ENCODE peak calls at places on chromosomes 5 and 9, in nine cellular contexts. J, B, T, N, K, G, C, S and H are unnamed samples.

GRCh38 chr5:96936431-96937221 is 746 bp downstream of the LNPEP start:
- DNase-seq in G (peak; percentile 18), S (peak; percentile 41), C (peak; percentile 29), J (no peak), K (peak; percentile 27), T (peak; percentile 51), B (peak; percentile 49), N (no peak), H (peak; percentile 48)

GRCh38 chr9:98010450-98010849 is 27.3 kb downstream of the ANP32B start:
- DNase-seq in G (peak; percentile 6), K (no peak), N (peak; percentile 49), T (peak; percentile 51), B (peak; percentile 48), J (peak; percentile 55), C (peak; percentile 91), S (no peak), H (peak; percentile 33)

GRCh38 chr5:15492545-15492944 is 7.4 kb upstream of the FBXL7 start:
- DNase-seq in S (no peak), N (peak; percentile 24), K (no peak), C (peak; percentile 20), G (no peak), B (no peak), J (no peak), T (no peak), H (no peak)

GRCh38 chr5:111512026-111512405 is 319 bp downstream of the STARD4 start:
- DNase-seq in C (peak; percentile 14), G (peak; percentile 68), B (peak; percentile 13), N (peak; percentile 47), S (no peak), T (no peak), J (peak; percentile 41), K (peak; percentile 44), H (peak; percentile 13)

GRCh38 chr9:129748249-129748648 is 4.6 kb downstream of the PTGES start:
- DNase-seq in S (no peak), J (no peak), B (no peak), T (no peak), C (peak; percentile 65), G (no peak), N (no peak), K (no peak), H (no peak)

GRCh38 chr5:76473676-76474075 is 70.6 kb downstream of the IQGAP2 start:
- DNase-seq in C (no peak), K (no peak), N (no peak), B (peak; percentile 24), S (no peak), T (no peak), J (no peak), G (no peak), H (peak; percentile 15)

GRCh38 chr5:40834391-40834848 is 602 bp downstream of the RPL37 start:
- DNase-seq in G (peak; percentile 60), K (no peak), N (peak; percentile 45), B (no peak), S (no peak), J (peak; percentile 42), T (peak; percentile 29), C (peak; percentile 18), H (no peak)

GRCh38 chr9:91714020-91714721 is 235.9 kb downstream of the ROR2 start:
- DNase-seq in T (peak; percentile 78), C (peak; percentile 18), N (peak; percentile 82), K (peak; percentile 35), B (no peak), S (no peak), G (peak; percentile 72), J (peak; percentile 78), H (no peak)

GRCh38 chr5:95673076-95673475 is 9.7 kb downstream of the SPATA9 start:
- DNase-seq in C (no peak), K (peak; percentile 7), G (peak; percentile 70), T (no peak), S (no peak), B (no peak), N (peak; percentile 76), J (peak; percentile 71), H (no peak)

GRCh38 chr5:98455660-98456059 is 317.8 kb upstream of the RGMB start:
- DNase-seq in S (no peak), J (peak; percentile 17), N (peak; percentile 27), K (no peak), B (no peak), G (no peak), T (no peak), C (peak; percentile 17), H (no peak)

GRCh38 chr5:29197636-29198035 is 1995.8 kb upstream of the CDH6 start:
- DNase-seq in K (no peak), J (no peak), C (peak; percentile 7), B (no peak), G (no peak), S (no peak), N (no peak), T (no peak), H (no peak)

GRCh38 chr9:130430734-130431535 is 13.8 kb upstream of the ASS1 start:
- DNase-seq in G (no peak), J (no peak), B (no peak), T (no peak), N (no peak), C (no peak), K (no peak), S (no peak), H (no peak)

GRCh38 chr9:28810375-28811075 is 1237.2 kb upstream of the C9orf72 start:
- DNase-seq in G (peak; percentile 33), C (peak; percentile 77), N (no peak), T (no peak), B (no peak), J (no peak), K (no peak), S (no peak), H (no peak)

GRCh38 chr9:20693068-20693467 is 9.0 kb downstream of the FOCAD start:
- DNase-seq in B (no peak), C (no peak), J (peak; percentile 47), N (peak; percentile 57), K (no peak), G (peak; percentile 55), S (no peak), T (no peak), H (no peak)

DNA sequence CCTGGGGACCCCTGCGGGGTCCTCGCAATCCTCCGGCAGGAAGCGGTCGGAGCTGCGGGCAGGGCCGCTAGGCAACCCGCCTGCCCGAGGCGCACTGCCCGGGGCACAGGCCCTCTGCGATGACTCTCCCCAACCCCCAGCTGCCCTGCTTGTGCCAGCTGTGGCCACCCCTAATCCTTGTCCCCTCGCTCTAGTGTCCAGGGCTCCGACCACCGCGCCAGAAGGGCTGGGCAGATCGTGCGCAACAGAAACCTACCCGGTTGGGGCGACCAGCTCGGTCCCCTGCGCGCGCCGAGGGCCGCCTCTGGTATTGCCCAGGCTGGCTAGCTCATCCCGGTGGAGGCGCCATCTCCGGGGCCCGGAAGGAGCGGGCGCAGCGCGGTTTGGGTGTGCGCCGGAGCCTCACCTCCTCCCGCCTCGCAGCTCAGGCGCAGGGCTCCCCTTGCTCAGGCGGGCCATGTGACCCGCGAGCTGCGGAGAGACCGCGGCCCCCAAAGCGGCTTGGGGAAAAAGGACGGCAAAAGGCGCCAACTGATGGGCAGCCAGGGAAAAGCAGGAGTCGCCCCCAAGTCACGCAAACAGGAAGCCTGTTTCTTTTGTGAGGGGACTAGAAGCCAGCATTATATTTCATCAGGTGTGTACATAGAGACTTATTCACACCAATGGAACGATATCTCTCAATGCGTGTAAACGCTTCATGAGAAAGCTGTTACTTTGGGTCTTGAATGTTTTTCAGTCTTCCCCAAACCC is 46.8 kb upstream of the RNF20 start:
- DNase-seq in B (no peak), J (peak; percentile 17), T (peak; percentile 68), G (peak; percentile 32), N (peak; percentile 48), S (no peak), K (peak; percentile 36), C (peak; percentile 59), H (peak; percentile 31)
- TF ChIP-seq CTCF in B (no peak), J (no peak), T (no peak), G (no peak), N (peak; percentile 14), S (no peak), K (peak; percentile 39), C (peak; percentile 18), H (no peak)

GRCh38 chr5:168670881-168671575 is 91.9 kb upstream of the PANK3 start:
- DNase-seq in K (no peak), N (no peak), J (no peak), S (no peak), C (no peak), G (no peak), B (no peak), T (no peak), H (no peak)
- TF ChIP-seq CTCF in K (no peak), N (no peak), J (no peak), S (no peak), C (no peak), G (no peak), B (no peak), T (no peak), H (no peak)

GRCh38 chr9:133769511-133770075 is 31.4 kb upstream of the SARDH start:
- DNase-seq in J (no peak), C (no peak), K (peak; percentile 3), S (no peak), T (no peak), G (no peak), N (no peak), B (no peak), H (no peak)

GRCh38 chr9:133770076-133770777 is 32.1 kb upstream of the SARDH start:
- DNase-seq in T (no peak), K (peak; percentile 3), N (no peak), S (no peak), B (no peak), C (no peak), J (no peak), G (no peak), H (no peak)

GRCh38 chr9:133768371-133768858 is 30.3 kb upstream of the SARDH start:
- DNase-seq in N (no peak), C (no peak), T (no peak), G (no peak), J (no peak), B (no peak), S (no peak), K (no peak), H (no peak)

GRCh38 chr9:133767625-133768024 is 29.5 kb upstream of the SARDH start:
- DNase-seq in C (no peak), K (peak; percentile 1), B (no peak), J (no peak), N (no peak), S (no peak), T (no peak), G (no peak), H (no peak)

DNA sequence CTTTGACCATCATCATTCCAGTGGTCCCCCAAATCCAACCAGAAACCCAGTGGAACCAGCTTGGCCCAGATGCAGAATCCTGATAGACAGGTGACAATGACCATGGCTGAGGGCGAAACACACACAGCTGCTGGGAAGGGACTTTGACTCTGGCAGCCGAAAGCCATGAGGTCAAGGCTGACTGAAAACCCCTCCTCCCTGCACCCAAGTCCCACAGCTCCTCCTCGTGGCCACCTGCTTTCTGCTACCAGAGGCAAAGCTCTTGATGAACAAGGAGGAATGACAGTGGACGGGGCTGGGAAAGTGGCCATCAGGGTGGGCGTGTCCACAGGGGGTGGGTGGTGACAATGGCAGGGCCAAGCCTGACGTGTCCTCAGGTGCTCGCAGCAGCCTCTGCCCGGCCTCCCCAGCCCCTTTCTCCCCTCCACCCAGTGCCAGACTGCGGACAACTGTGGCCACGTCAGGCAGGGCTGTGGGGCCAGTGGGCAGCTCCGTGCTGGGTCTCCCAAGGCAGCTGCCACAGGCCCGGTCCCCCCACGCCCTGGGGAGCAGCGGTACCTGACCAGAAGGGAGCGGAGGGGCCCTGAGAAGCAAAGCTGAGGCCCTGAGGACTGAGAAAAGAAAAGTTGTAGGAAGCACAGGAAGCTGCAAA is 30.8 kb upstream of the SARDH start:
- DNase-seq in B (no peak), C (no peak), T (no peak), K (peak; percentile 4), S (no peak), J (no peak), N (no peak), G (no peak), H (no peak)
- TF ChIP-seq CTCF in B (no peak), C (no peak), T (no peak), K (no peak), S (no peak), J (peak; percentile 7), N (peak; percentile 15), G (no peak), H (no peak)

GRCh38 chr5:153744751-153745150 is 254.3 kb downstream of the GRIA1 start:
- DNase-seq in T (no peak), B (no peak), G (no peak), K (no peak), N (no peak), J (no peak), S (no peak), C (no peak), H (no peak)
- TF ChIP-seq CTCF in T (no peak), B (no peak), G (no peak), K (no peak), N (no peak), J (no peak), S (no peak), C (no peak), H (no peak)